ENCODE peak calls at places on chromosomes 3 and 15, in five cellular contexts. X is tibial artery, U is AG04450, H is IMR-90, Y is heart left ventricle. R is an unnamed sample.

GRCh38 chr15:56261854-56262509 is 18.3 kb upstream of the RFX7 start:
- DNase-seq in X (no peak), U (no peak), H (no peak), Y (no peak), R (no peak)

GRCh38 chr3:385151-385550 is 188.6 kb downstream of the CHL1 start:
- DNase-seq in X (no peak), U (no peak), H (peak; percentile 17), Y (no peak), R (no peak)

GRCh38 chr15:56732135-56732880 is 1.0 kb downstream of the ZNF280D start:
- DNase-seq in X (no peak), U (no peak), H (peak; percentile 61), Y (no peak), R (peak; percentile 23)

GRCh38 chr15:66067687-66068086 is 185.9 kb downstream of the MEGF11 start:
- DNase-seq in X (no peak), U (no peak), H (no peak), Y (no peak), R (no peak)

GRCh38 chr3:31253782-31254181 is 278.9 kb upstream of the STT3B start:
- DNase-seq in X (no peak), U (no peak), H (no peak), Y (no peak), R (no peak)

GRCh38 chr15:101207867-101208288 is 44.0 kb downstream of the CHSY1 start:
- DNase-seq in X (peak; percentile 74), U (no peak), H (peak; percentile 86), Y (no peak), R (no peak)

GRCh38 chr3:172153335-172153861 is 114.0 kb downstream of the FNDC3B start:
- DNase-seq in X (peak; percentile 98), U (peak; percentile 90), H (peak; percentile 99), Y (peak; percentile 90), R (no peak)

GRCh38 chr3:165523801-165524200 is 313.4 kb downstream of the BCHE start:
- DNase-seq in X (no peak), U (peak; percentile 36), H (peak; percentile 52), Y (no peak), R (peak; percentile 26)

GRCh38 chr3:112472676-112473075 is 26.6 kb downstream of the BTLA start:
- DNase-seq in X (no peak), U (no peak), H (no peak), Y (no peak), R (no peak)

GRCh38 chr15:32669870-32670623 is 28.5 kb downstream of the SCG5 start:
- DNase-seq in X (peak; percentile 36), U (no peak), H (peak; percentile 45), Y (no peak), R (no peak)

GRCh38 chr15:47718474-47719440 is 1.5 kb downstream of the SEMA6D start:
- DNase-seq in X (peak; percentile 33), U (no peak), H (peak; percentile 54), Y (peak; percentile 61), R (no peak)
- H3K4me3 ChIP-seq in X (peak overlapping the region; percentile 55), U (peak overlapping the region; percentile 74), H (peak overlapping the region; percentile 95), Y (peak overlapping the region; percentile 67), R (peak overlapping the region; percentile 81)

DNA sequence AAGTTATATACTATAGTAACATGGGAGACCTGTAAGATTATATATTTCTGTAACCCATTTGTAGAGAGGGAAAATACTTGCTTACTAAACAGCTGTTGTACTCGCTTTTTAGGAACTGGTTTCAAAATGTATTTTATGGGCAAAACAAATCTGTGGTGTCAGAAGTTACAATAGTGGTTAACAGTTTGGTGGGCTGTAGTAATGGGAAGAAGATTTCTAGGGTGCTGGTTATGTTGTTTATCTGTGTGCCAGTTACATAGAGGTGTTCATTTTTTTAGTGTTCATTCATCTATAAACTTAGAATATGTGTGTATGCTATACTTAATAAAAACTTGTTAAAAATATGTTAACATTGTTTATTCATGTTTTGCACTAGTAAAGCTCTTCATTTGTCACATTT is 42.1 kb downstream of the RNF111 start:
- DNase-seq in X (no peak), U (no peak), H (no peak), Y (no peak), R (no peak)
- TF ChIP-seq CTCF in X (no peak), U (no peak), H (no peak), Y (no peak), R (no peak)

GRCh38 chr3:14262212-14262611 is 83.6 kb downstream of the LSM3 start:
- DNase-seq in X (no peak), U (no peak), H (no peak), Y (no peak), R (no peak)
- H3K4me3 ChIP-seq in X (no peak overlapping the region), U (no peak overlapping the region), H (no peak overlapping the region), Y (no peak overlapping the region), R (no peak overlapping the region)

DNA sequence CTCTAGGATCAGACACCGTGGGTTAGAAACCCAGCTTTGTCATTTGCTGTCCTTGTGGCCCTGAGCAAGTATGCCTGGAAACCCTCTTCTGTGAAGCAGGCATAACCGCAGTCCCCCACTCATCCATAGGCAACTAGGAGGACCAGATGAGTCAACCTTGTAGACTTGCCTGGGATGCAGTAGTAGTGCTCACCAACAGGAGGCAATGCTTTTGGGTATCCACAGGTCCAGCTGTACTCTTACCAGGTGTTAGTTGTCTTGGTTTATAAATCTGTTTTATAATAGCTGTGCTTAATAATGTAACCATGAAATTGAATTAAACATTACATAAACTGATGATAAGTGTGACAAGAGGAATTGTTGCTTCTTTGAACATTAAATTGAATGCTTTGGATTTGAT is 389.3 kb downstream of the IL20RB start:
- DNase-seq in X (no peak), U (no peak), H (no peak), Y (no peak), R (no peak)
- TF ChIP-seq CTCF in X (no peak), U (no peak), H (no peak), Y (no peak), R (no peak)

GRCh38 chr15:22259881-22260421 is 179.6 kb downstream of the OR4M2 start:
- DNase-seq in X (no peak), U (no peak), H (no peak), Y (no peak), R (no peak)
- H3K4me3 ChIP-seq in X (no peak overlapping the region), U (no peak overlapping the region), H (no peak overlapping the region), Y (no peak overlapping the region), R (no peak overlapping the region)

DNA sequence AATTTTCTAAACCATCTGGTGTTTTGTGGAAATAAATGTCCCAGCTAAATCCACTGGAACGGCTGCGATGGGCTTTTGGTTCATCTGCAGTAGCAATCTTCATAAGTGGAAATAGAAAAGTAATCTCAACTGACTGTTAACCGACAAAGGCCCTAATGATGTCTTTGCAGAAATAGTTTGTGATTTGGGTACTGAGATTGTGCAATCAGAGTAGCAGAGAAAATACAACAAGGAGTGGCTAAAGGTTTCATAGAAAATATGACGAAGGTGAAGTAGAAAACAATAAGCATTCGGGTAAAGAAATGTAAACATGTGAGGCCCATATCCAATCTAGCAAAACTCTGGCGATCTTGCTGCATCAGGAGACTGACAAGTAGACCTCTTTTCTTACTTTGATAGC is 262.6 kb upstream of the MCTP2 start:
- DNase-seq in X (no peak), U (no peak), H (no peak), Y (no peak), R (no peak)
- TF ChIP-seq CTCF in X (no peak), U (no peak), H (no peak), Y (no peak), R (no peak)

GRCh38 chr15:40845036-40845435 is 1.2 kb downstream of the SPINT1 start:
- DNase-seq in X (no peak), U (no peak), H (no peak), Y (no peak), R (no peak)
- H3K4me3 ChIP-seq in X (peak overlapping the region; percentile 54), U (peak overlapping the region; percentile 39), H (peak overlapping the region; percentile 26), Y (peak overlapping the region; percentile 68), R (peak overlapping the region; percentile 84)

GRCh38 chr3:10988991-10989484 is 3.5 kb upstream of the SLC6A1 start:
- DNase-seq in X (no peak), U (no peak), H (no peak), Y (no peak), R (no peak)

GRCh38 chr3:10994311-10994710 is 1.8 kb downstream of the SLC6A1 start:
- DNase-seq in X (no peak), U (no peak), H (no peak), Y (no peak), R (no peak)

GRCh38 chr3:10992946-10993728 is 589 bp downstream of the SLC6A1 start:
- DNase-seq in X (no peak), U (no peak), H (no peak), Y (no peak), R (no peak)

GRCh38 chr3:10993729-10994065 is 1.1 kb downstream of the SLC6A1 start:
- DNase-seq in X (no peak), U (no peak), H (no peak), Y (no peak), R (no peak)

GRCh38 chr3:10992017-10992945 is at the start of gene SLC6A1:
- DNase-seq in X (no peak), U (no peak), H (no peak), Y (no peak), R (no peak)
- TF ChIP-seq CTCF in X (no peak), U (no peak), H (no peak), Y (no peak), R (no peak)

DNA sequence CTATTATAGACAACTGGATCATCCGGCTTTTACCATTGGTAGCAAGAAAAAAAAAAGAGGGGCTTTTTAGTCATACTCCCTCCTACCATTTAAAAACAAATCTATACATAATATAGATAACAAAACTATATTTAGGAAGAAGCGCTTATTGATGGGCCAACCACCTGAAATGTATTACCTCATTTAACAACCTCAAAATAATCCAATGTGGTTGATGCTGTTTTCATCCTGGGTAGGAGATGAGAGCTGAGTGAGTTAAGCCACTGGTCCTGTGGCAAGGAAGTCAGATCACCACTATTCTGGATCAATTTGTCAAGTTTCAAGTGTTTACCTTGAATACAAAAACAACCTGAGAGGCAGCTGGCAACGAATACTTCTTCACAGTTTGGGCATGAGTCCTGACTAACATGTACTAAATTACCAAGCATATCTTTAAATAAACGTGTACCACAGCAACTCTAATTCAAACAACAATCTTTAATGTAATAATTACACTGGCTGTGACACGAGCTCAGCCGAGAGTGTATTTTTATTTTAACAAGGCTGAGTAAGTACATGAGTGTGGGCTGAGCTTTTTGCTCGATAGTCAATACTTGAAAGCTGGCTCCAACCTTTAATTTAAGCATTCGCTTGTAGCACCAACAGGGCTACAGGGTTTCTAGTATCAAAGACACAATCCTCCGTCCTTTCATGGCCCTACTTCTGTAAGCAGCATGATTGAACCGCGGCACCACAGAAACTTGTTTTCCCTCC is 93.7 kb upstream of the ICE2 start:
- DNase-seq in X (no peak), U (no peak), H (no peak), Y (no peak), R (no peak)
- H3K4me3 ChIP-seq in X (no peak overlapping the region), U (no peak overlapping the region), H (no peak overlapping the region), Y (no peak overlapping the region), R (no peak overlapping the region)

R was measured in epithelial cell of proximal tubule.